ENCODE peak calls at places on chromosomes 4 and X, in six cellular contexts. H is breast epithelium; I is CD8-positive, alpha-beta T cell; X is heart left ventricle; Z is lung; G is lower lobe of right lung. L is an unnamed sample.

GRCh38 chr4:89039735-89040338 is 17.1 kb downstream of the FAM13A start:
- DNase-seq in G (no peak), I (no peak), Z (no peak), H (no peak), X (no peak), L (no peak)

GRCh38 chrX:29852767-29853166 is 362.6 kb upstream of the MAGEB2 start:
- DNase-seq in X (no peak), Z (no peak), H (no peak), G (no peak), I (no peak), L (no peak)

GRCh38 chrX:134868766-134869495 is 121.9 kb upstream of the SMIM10 start:
- DNase-seq in G (no peak), I (no peak), Z (no peak), X (no peak), H (no peak), L (no peak)

GRCh38 chr4:177235026-177235425 is 74.6 kb upstream of the NEIL3 start:
- DNase-seq in I (no peak), X (no peak), G (no peak), Z (no peak), H (no peak), L (no peak)

GRCh38 chr4:103498161-103499070 is 221.4 kb downstream of the TACR3 start:
- DNase-seq in H (no peak), G (no peak), I (no peak), Z (no peak), X (no peak), L (no peak)

GRCh38 chr4:5719329-5720055 is 8.5 kb downstream of the EVC start:
- DNase-seq in G (no peak), Z (no peak), H (no peak), X (no peak), I (no peak), L (no peak)

GRCh38 chr4:88017516-88018302 is 10.3 kb downstream of the PKD2 start:
- DNase-seq in H (no peak), G (no peak), I (no peak), Z (no peak), X (no peak), L (no peak)

GRCh38 chr4:161522031-161522430 is 641.8 kb downstream of the FSTL5 start:
- DNase-seq in X (no peak), I (no peak), H (no peak), G (no peak), Z (no peak), L (no peak)

GRCh38 chrX:2627272-2627867 is 63.7 kb upstream of the CD99 start:
- DNase-seq in Z (no peak), X (no peak), H (no peak), I (no peak), G (no peak), L (no peak)

GRCh38 chr4:6692806-6693205 is 872 bp upstream of the S100P start:
- DNase-seq in G (no peak), X (no peak), Z (no peak), I (no peak), H (no peak), L (no peak)

GRCh38 chrX:124421898-124422622 is 75.7 kb downstream of the SH2D1A start:
- DNase-seq in X (no peak), H (no peak), I (no peak), G (no peak), Z (no peak), L (no peak)

GRCh38 chr4:175807596-175807995 is 4.5 kb downstream of the GPM6A start:
- DNase-seq in G (no peak), Z (no peak), X (no peak), H (no peak), I (no peak), L (no peak)

GRCh38 chr4:23763559-23763958 is 126.3 kb downstream of the PPARGC1A start:
- DNase-seq in X (no peak), G (no peak), Z (no peak), I (no peak), H (no peak), L (no peak)

GRCh38 chr4:6663596-6664393 is 23.3 kb downstream of the MRFAP1 start:
- DNase-seq in G (no peak), Z (no peak), H (no peak), I (no peak), X (no peak), L (no peak)

GRCh38 chr4:3412257-3413020 is 29.3 kb upstream of the HGFAC start:
- DNase-seq in X (peak), H (no peak), Z (no peak), I (no peak), G (peak), L (peak)
- H3K27ac ChIP-seq in X (no peak), H (no peak), Z (no peak), I (no peak), G (no peak), L (no peak)

DNA sequence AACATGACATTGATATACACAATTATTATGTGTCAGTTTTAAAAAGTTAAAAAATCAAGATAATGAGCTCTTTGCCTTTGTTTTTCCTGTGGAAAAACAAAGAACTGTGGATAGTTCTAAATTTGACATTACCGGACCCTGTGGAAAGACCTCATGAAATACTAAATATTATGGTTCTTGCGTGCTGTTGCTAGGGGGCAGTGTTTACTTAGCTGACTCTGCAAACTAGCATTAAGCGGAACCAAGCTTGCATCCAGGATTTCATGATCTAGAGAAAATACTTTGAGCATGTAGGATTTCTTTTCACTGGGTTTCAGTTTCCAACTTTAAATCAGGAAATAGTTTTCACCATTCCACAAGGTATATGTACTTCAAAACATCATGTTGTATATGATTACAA is 33.6 kb downstream of the CLCN4 start:
- DNase-seq in I (no peak), H (no peak), G (no peak), X (no peak), Z (peak), L (no peak)
- TF ChIP-seq CTCF in I (no peak), H (peak), G (peak), X (peak), Z (peak), L (peak)

GRCh38 chr4:118776166-118776954 is 59.6 kb downstream of the SEC24D start:
- DNase-seq in G (no peak), X (no peak), I (no peak), Z (no peak), H (no peak), L (no peak)
- H3K27ac ChIP-seq in G (no peak), X (peak), I (no peak), Z (no peak), H (peak), L (peak)

DNA sequence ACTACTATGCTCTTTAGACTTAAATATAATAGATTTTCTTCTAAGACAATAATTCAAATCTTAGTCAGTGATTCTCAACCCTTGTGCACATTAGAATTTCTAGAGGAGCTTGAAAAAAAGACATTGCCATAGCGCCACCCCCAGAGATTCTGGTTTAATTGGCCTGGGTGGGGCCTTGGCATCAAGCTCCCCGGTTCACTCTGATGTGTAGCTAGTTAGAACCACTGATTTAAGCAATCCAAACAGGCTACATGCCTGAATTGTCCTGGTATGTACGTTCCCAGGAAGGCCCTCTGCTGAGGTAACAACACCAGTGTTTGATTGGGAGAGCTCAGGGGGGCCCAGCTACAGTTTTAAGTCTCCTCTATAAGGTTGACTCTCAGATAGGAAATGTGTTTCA is 1.4 kb upstream of the ATP10D start:
- DNase-seq in Z (no peak), I (no peak), H (no peak), X (no peak), G (no peak), L (no peak)
- TF ChIP-seq CTCF in Z (no peak), I (no peak), H (no peak), X (no peak), G (no peak), L (no peak)

GRCh38 chrX:1451676-1452496 is 823 bp downstream of the ASMTL start:
- DNase-seq in H (no peak), Z (peak), G (no peak), I (no peak), X (peak), L (no peak)

GRCh38 chrX:1452497-1453389 is at the start of gene ASMTL:
- DNase-seq in Z (peak), G (peak), X (peak), H (peak), I (peak), L (peak)

GRCh38 chrX:1455948-1456280 is 3.2 kb upstream of the ASMTL start:
- DNase-seq in X (no peak), Z (peak), G (no peak), I (no peak), H (no peak), L (no peak)

GRCh38 chrX:1453390-1453783 is 678 bp upstream of the ASMTL start:
- DNase-seq in H (no peak), I (no peak), G (peak), X (no peak), Z (peak), L (no peak)

DNA sequence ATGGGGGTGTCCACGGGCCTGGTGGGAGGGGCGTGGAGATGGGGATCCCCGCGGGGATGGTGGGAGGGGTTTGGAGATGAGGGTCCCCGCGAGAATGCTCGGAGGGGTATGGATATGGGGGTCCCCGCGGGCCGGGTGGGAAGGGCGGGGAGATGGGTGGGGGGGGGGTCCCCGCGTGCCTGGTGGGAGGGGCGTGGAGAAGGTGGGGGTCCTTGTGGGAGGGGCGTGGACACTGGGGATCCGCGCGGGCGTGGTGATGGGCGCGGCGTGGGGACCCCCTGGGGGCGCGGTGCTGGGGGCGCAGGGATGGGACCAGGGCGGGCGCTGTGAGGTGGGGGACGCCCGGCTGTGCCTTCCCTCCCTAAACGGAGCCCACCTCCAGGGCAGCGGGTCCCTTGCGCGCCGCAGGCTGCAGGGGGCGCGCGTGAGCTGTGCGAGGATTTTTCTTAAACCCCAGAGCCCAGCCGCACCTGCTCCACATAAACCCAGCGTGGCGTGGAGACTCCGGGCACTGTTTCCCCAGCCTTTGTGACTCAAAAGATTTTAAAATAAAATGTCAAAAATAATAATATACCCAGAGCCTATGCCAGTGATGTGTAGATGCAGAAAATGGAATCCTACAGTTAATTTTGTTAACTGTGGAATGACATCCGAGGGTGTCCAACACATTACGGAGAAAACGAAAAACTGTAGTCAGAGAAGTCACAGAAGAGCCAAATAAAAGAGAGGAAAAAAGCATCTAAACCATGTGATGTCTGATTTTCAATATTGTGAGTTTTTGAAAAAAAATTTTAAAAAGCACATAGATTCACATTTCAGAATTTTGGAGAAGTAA is 1.5 kb upstream of the ASMTL start:
- DNase-seq in Z (peak), H (peak), X (peak), I (peak), G (peak), L (peak)
- H3K27ac ChIP-seq in Z (peak), H (peak), X (peak), I (peak), G (no peak), L (no peak)

GRCh38 chr4:56692576-56692975 is 11.5 kb upstream of the HOPX start:
- DNase-seq in H (no peak), Z (no peak), I (no peak), G (no peak), X (no peak), L (no peak)

GRCh38 chr4:56691425-56691824 is 10.3 kb upstream of the HOPX start:
- DNase-seq in G (no peak), Z (no peak), X (no peak), I (no peak), H (no peak), L (no peak)

GRCh38 chr4:56689231-56689630 is 8.1 kb upstream of the HOPX start:
- DNase-seq in H (no peak), I (no peak), X (no peak), G (no peak), Z (no peak), L (no peak)

GRCh38 chr4:56689661-56690060 is 8.6 kb upstream of the HOPX start:
- DNase-seq in X (no peak), Z (no peak), I (no peak), H (no peak), G (no peak), L (no peak)

DNA sequence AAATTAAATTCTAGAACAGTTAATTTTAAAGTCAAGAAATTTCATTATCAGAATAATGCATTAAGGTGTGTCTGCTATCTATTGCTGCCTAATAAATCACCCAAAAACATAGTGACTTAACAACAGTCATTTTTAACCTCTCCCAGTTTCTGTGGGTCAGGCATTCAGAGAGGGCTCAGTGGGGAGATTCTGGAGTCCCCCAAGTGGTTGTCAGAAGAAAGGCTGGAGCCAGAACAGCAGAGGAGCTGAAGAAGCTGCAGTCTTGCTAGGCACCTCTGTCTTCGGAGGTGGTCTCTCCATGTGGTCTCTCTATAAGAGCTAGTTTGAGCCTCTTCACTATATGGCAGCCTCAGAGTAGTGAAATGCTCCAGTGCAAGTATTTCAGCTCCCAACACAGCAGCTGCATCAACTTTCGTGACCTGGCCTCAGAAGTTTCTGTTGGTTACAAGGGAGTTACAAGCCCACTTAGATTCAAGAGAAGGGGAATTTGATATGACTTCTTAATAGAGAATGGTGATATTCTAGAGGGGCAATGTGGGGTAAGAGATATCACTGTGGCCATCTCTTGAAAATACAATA is 9.4 kb upstream of the HOPX start:
- DNase-seq in H (no peak), G (no peak), I (no peak), X (no peak), Z (no peak), L (no peak)
- TF ChIP-seq CTCF in H (no peak), G (no peak), I (no peak), X (no peak), Z (no peak), L (no peak)

GRCh38 chr4:70914631-70915030 is 12.5 kb downstream of the MOB1B start:
- DNase-seq in Z (no peak), I (no peak), G (peak), H (no peak), X (no peak), L (no peak)

GRCh38 chr4:70920592-70920991 is 18.4 kb downstream of the MOB1B start:
- DNase-seq in G (no peak), I (no peak), H (no peak), Z (no peak), X (no peak), L (no peak)

GRCh38 chr4:70915048-70915815 is 13.1 kb downstream of the MOB1B start:
- DNase-seq in X (no peak), Z (no peak), H (no peak), I (no peak), G (no peak), L (no peak)

GRCh38 chr4:70913947-70914445 is 11.8 kb downstream of the MOB1B start:
- DNase-seq in H (no peak), X (no peak), I (no peak), G (no peak), Z (no peak), L (no peak)

DNA sequence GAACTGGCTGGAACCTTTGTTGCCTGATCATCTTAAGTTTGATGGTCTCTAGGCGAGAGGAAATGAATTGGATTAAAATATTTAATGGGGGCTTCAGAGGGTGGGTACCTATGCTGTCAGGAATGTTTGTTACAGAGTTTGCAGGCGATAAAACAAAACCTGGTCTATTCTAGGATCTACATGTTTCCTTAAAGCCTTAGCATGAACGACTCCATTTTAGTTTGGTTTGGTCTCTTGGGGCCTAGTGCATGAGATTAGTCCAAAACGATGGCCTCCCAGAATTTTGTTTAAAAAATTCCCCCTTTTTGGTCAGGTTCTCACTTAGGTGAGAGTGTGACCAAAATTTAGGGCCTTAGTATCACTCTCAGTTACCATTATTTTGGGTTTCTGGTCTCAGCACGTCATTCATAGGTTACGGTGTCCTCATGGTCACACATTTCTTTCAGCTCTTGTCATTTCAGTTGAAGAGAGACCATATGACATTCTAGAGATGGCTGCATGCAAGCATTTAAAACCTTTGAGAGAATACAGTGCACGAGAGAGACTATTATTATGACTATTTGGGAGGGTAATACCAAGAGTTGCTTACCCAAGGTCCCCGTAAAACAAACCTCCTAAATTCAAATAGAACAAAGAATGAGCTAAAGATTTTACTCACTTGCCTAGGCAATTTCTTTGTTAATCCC is 13.8 kb downstream of the MOB1B start:
- DNase-seq in G (no peak), X (no peak), Z (no peak), H (no peak), I (no peak), L (no peak)
- H3K27ac ChIP-seq in G (peak), X (no peak), Z (peak), H (no peak), I (no peak), L (no peak)

DNA sequence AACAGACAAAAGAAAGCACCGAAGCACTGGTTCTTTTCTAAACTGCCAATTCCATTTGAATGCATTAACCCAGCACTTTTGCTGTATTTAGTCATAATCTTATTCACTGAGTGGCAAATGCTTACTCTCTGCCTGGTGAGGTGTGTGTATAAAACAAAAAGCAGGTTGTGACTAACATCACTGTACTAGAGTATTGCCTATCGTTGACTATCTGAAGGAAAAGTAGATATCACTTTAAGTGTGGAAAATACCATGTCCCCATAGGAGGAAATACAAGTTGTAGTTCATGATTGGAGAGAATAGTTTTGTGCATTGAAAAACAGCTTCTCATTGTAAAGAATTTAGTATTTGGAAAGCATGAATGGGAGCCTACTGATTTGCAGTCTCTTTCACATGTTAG is 2.7 kb downstream of the PDLIM5 start:
- DNase-seq in G (no peak), H (no peak), Z (no peak), X (no peak), I (no peak), L (no peak)
- TF ChIP-seq CTCF in G (no peak), H (no peak), Z (no peak), X (no peak), I (no peak), L (no peak)